ENCODE peak calls at places on chromosome 22, in seven cellular contexts. M is activated T-helper 1 cell treated with anti-CD3 and anti-CD28 coated beads, Interleukin-2, amount 50 U/mL, for 16 hours; W is lung; O is CD4-positive, alpha-beta T cell; H is pons; Y is adipocyte; A is left lung. X is an unnamed sample.

GRCh38 chr22:46065733-46066454 is 84.4 kb upstream of the PPARA start:
- DNase-seq in M (no peak), W (no peak), O (no peak), H (peak; percentile 59), Y (no peak), A (no peak), X (no peak)

GRCh38 chr22:45131749-45132148 is 32.0 kb upstream of the NUP50 start:
- DNase-seq in M (no peak), W (peak; percentile 43), O (no peak), H (peak; percentile 20), Y (no peak), A (peak; percentile 73), X (no peak)

GRCh38 chr22:32389685-32390084 is 22.4 kb downstream of the RTCB start:
- DNase-seq in M (no peak), W (no peak), O (no peak), H (no peak), Y (peak; percentile 26), A (no peak), X (no peak)

GRCh38 chr22:35443790-35444684 is 44.1 kb downstream of the MCM5 start:
- DNase-seq in M (no peak), W (no peak), O (no peak), H (no peak), Y (no peak), A (no peak), X (no peak)

GRCh38 chr22:28594784-28595324 is 84.8 kb downstream of the TTC28 start:
- DNase-seq in M (no peak), W (no peak), O (no peak), H (peak; percentile 94), Y (peak; percentile 92), A (no peak), X (no peak)

GRCh38 chr22:39148024-39148726 is 4.3 kb downstream of the CBX7 start:
- DNase-seq in M (no peak), W (no peak), O (no peak), H (no peak), Y (no peak), A (no peak), X (no peak)

GRCh38 chr22:23110190-23110921 is 31.4 kb downstream of the RSPH14 start:
- DNase-seq in M (no peak), W (no peak), O (no peak), H (peak; percentile 70), Y (no peak), A (no peak), X (no peak)

GRCh38 chr22:22201925-22202343 is 42.7 kb upstream of the VPREB1 start:
- DNase-seq in M (no peak), W (no peak), O (no peak), H (no peak), Y (no peak), A (no peak), X (no peak)

GRCh38 chr22:47151064-47151463 is 388.6 kb downstream of the TBC1D22A start:
- DNase-seq in M (no peak), W (no peak), O (no peak), H (no peak), Y (no peak), A (no peak), X (no peak)

GRCh38 chr22:47411006-47411405 is 648.6 kb downstream of the TBC1D22A start:
- DNase-seq in M (no peak), W (no peak), O (no peak), H (no peak), Y (no peak), A (no peak), X (no peak)

GRCh38 chr22:26210390-26210789 is 41.1 kb downstream of the SEZ6L start:
- DNase-seq in M (no peak), W (no peak), O (no peak), H (no peak), Y (no peak), A (no peak), X (no peak)

GRCh38 chr22:46374663-46375474 is 39.4 kb downstream of the TRMU start:
- DNase-seq in M (no peak), W (peak; percentile 86), O (no peak), H (no peak), Y (no peak), A (peak; percentile 79), X (peak; percentile 85)

GRCh38 chr22:19756288-19757128 is 4.1 kb upstream of the TBX1 start:
- DNase-seq in M (peak; percentile 53), W (peak; percentile 61), O (peak; percentile 65), H (no peak), Y (peak; percentile 18), A (no peak), X (peak; percentile 41)

GRCh38 chr22:23093090-23093788 is 22.9 kb downstream of the GNAZ start:
- DNase-seq in M (no peak), W (no peak), O (no peak), H (peak; percentile 6), Y (no peak), A (no peak), X (no peak)

GRCh38 chr22:44089717-44090570 is 65.8 kb downstream of the PARVB start:
- DNase-seq in M (no peak), W (no peak), O (no peak), H (no peak), Y (no peak), A (no peak), X (no peak)

GRCh38 chr22:22076361-22076760 is 93.8 kb upstream of the TOP3B start:
- DNase-seq in M (no peak), W (no peak), O (no peak), H (no peak), Y (no peak), A (no peak), X (no peak)

GRCh38 chr22:35493074-35493473 is 47.6 kb upstream of the RASD2 start:
- DNase-seq in M (no peak), W (no peak), O (no peak), H (no peak), Y (no peak), A (no peak), X (no peak)

GRCh38 chr22:38346506-38346905 is 29.3 kb upstream of the CSNK1E start:
- DNase-seq in M (no peak), W (no peak), O (no peak), H (no peak), Y (no peak), A (no peak), X (peak; percentile 8)

GRCh38 chr22:26416670-26417270 is 12.3 kb upstream of the ASPHD2 start:
- DNase-seq in M (no peak), W (no peak), O (no peak), H (no peak), Y (peak; percentile 64), A (no peak), X (no peak)

GRCh38 chr22:23055448-23056179 is 14.7 kb upstream of the GNAZ start:
- DNase-seq in M (no peak), W (no peak), O (no peak), H (no peak), Y (no peak), A (no peak), X (no peak)

GRCh38 chr22:44549701-44550100 is 51.7 kb upstream of the RTL6 start:
- DNase-seq in M (no peak), W (no peak), O (no peak), H (no peak), Y (no peak), A (peak; percentile 2), X (no peak)

GRCh38 chr22:36151006-36151595 is 9.5 kb downstream of the APOL3 start:
- DNase-seq in M (no peak), W (no peak), O (no peak), H (no peak), Y (peak; percentile 84), A (no peak), X (no peak)

GRCh38 chr22:44545773-44546172 is 47.7 kb upstream of the RTL6 start:
- DNase-seq in M (no peak), W (no peak), O (no peak), H (no peak), Y (no peak), A (peak; percentile 10), X (no peak)

GRCh38 chr22:39097098-39098020 is at the start of gene APOBEC3H:
- DNase-seq in M (no peak), W (peak; percentile 31), O (no peak), H (peak; percentile 66), Y (peak; percentile 6), A (peak; percentile 54), X (peak; percentile 16)

X was measured in mucosa of gallbladder.